ENCODE peak calls at places on chromosomes 6 and 20, in four cellular contexts. One of them, this sample, is unnamed.

GRCh38 chr20:37179671-37180524 is 550 bp upstream of the MROH8 start:
- DNase-seq in Peyer's patch: no peak
- DNase-seq in H54: no peak
- DNase-seq in heart left ventricle: no peak
- DNase-seq in this sample: no peak

GRCh38 chr6:148002067-148002466 is 340.6 kb upstream of the SASH1 start:
- DNase-seq in Peyer's patch: no peak
- DNase-seq in H54: no peak
- DNase-seq in heart left ventricle: no peak
- DNase-seq in this sample: no peak

GRCh38 chr6:49052901-49053300 is 410.2 kb downstream of the MMUT start:
- DNase-seq in Peyer's patch: no peak
- DNase-seq in H54: no peak
- DNase-seq in heart left ventricle: no peak
- DNase-seq in this sample: no peak

GRCh38 chr6:30685157-30685976 is 1.1 kb downstream of the PPP1R18 start:
- DNase-seq in Peyer's patch: no peak
- DNase-seq in H54: no peak
- DNase-seq in heart left ventricle: peak
- DNase-seq in this sample: no peak

GRCh38 chr6:90284745-90285481 is 11.7 kb downstream of the BACH2 start:
- DNase-seq in Peyer's patch: no peak
- DNase-seq in H54: no peak
- DNase-seq in heart left ventricle: no peak
- DNase-seq in this sample: no peak

GRCh38 chr6:24517659-24518538 is 23.1 kb downstream of the ALDH5A1 start:
- DNase-seq in Peyer's patch: no peak
- DNase-seq in H54: no peak
- DNase-seq in heart left ventricle: no peak
- DNase-seq in this sample: no peak

GRCh38 chr6:125812394-125813231 is 21.9 kb downstream of the NCOA7 start:
- DNase-seq in Peyer's patch: no peak
- DNase-seq in H54: peak
- DNase-seq in heart left ventricle: no peak
- DNase-seq in this sample: no peak

GRCh38 chr6:151998784-151999183 is 191.3 kb downstream of the ESR1 start:
- DNase-seq in Peyer's patch: no peak
- DNase-seq in H54: no peak
- DNase-seq in heart left ventricle: no peak
- DNase-seq in this sample: no peak

GRCh38 chr6:15443119-15443518 is 197.2 kb downstream of the JARID2 start:
- DNase-seq in Peyer's patch: no peak
- DNase-seq in H54: peak
- DNase-seq in heart left ventricle: no peak
- DNase-seq in this sample: no peak

GRCh38 chr6:13673825-13674444 is 37.7 kb downstream of the RANBP9 start:
- DNase-seq in Peyer's patch: no peak
- DNase-seq in H54: no peak
- DNase-seq in heart left ventricle: no peak
- DNase-seq in this sample: no peak

GRCh38 chr6:41780623-41781301 is at the start of gene PRICKLE4:
- DNase-seq in Peyer's patch: peak
- DNase-seq in H54: peak
- DNase-seq in heart left ventricle: peak
- DNase-seq in this sample: peak

GRCh38 chr6:168916576-168917207 is 337.0 kb downstream of the THBS2 start:
- DNase-seq in Peyer's patch: no peak
- DNase-seq in H54: no peak
- DNase-seq in heart left ventricle: no peak
- DNase-seq in this sample: peak

GRCh38 chr6:157873735-157874344 is 50.8 kb downstream of the SNX9 start:
- DNase-seq in Peyer's patch: peak
- DNase-seq in H54: peak
- DNase-seq in heart left ventricle: peak
- DNase-seq in this sample: peak

GRCh38 chr20:37385176-37385575 is 39.2 kb downstream of the SRC start:
- DNase-seq in Peyer's patch: peak
- DNase-seq in H54: no peak
- DNase-seq in heart left ventricle: no peak
- DNase-seq in this sample: no peak

GRCh38 chr20:23193985-23194384 is 107.9 kb upstream of the CD93 start:
- DNase-seq in Peyer's patch: no peak
- DNase-seq in H54: no peak
- DNase-seq in heart left ventricle: no peak
- DNase-seq in this sample: no peak

GRCh38 chr6:75115501-75115900 is 90.4 kb downstream of the COL12A1 start:
- DNase-seq in Peyer's patch: no peak
- DNase-seq in H54: no peak
- DNase-seq in heart left ventricle: no peak
- DNase-seq in this sample: no peak

GRCh38 chr20:31718952-31719643 is 3.6 kb downstream of the BCL2L1 start:
- DNase-seq in Peyer's patch: no peak
- DNase-seq in H54: no peak
- DNase-seq in heart left ventricle: no peak
- DNase-seq in this sample: peak

GRCh38 chr6:132648356-132648755 is 10.6 kb downstream of the TAAR1 start:
- DNase-seq in Peyer's patch: no peak
- DNase-seq in H54: no peak
- DNase-seq in heart left ventricle: no peak
- DNase-seq in this sample: no peak

GRCh38 chr6:22664968-22665367 is 95.6 kb downstream of the HDGFL1 start:
- DNase-seq in Peyer's patch: no peak
- DNase-seq in H54: no peak
- DNase-seq in heart left ventricle: no peak
- DNase-seq in this sample: no peak

GRCh38 chr6:6781172-6781876 is 192.8 kb downstream of the LY86 start:
- DNase-seq in Peyer's patch: no peak
- DNase-seq in H54: peak
- DNase-seq in heart left ventricle: no peak
- DNase-seq in this sample: peak

GRCh38 chr6:161378115-161378514 is 104.3 kb upstream of the AGPAT4 start:
- DNase-seq in Peyer's patch: no peak
- DNase-seq in H54: no peak
- DNase-seq in heart left ventricle: no peak
- DNase-seq in this sample: no peak

GRCh38 chr6:110873981-110874879 is at the start of gene AMD1:
- DNase-seq in Peyer's patch: peak
- DNase-seq in H54: peak
- DNase-seq in heart left ventricle: peak
- DNase-seq in this sample: peak
- TF ChIP-seq POLR2A in Peyer's patch: peak
- TF ChIP-seq POLR2A in H54: peak
- TF ChIP-seq POLR2A in heart left ventricle: peak
- TF ChIP-seq POLR2A in this sample: peak

GRCh38 chr20:47271216-47271615 is 85.3 kb downstream of the ZMYND8 start:
- DNase-seq in Peyer's patch: no peak
- DNase-seq in H54: no peak
- DNase-seq in heart left ventricle: no peak
- DNase-seq in this sample: no peak
- TF ChIP-seq POLR2A in Peyer's patch: no peak
- TF ChIP-seq POLR2A in H54: no peak
- TF ChIP-seq POLR2A in heart left ventricle: no peak
- TF ChIP-seq POLR2A in this sample: no peak

GRCh38 chr20:10433014-10433622 is 904 bp downstream of the MKKS start:
- DNase-seq in Peyer's patch: no peak
- DNase-seq in H54: no peak
- DNase-seq in heart left ventricle: peak
- DNase-seq in this sample: peak

GRCh38 chr20:10434467-10434831 is 427 bp upstream of the MKKS start:
- DNase-seq in Peyer's patch: peak
- DNase-seq in H54: peak
- DNase-seq in heart left ventricle: peak
- DNase-seq in this sample: peak

GRCh38 chr20:10434832-10435812 is at the start of gene SLX4IP:
- DNase-seq in Peyer's patch: peak
- DNase-seq in H54: peak
- DNase-seq in heart left ventricle: peak
- DNase-seq in this sample: peak

GRCh38 chr20:10432079-10432478 is 1.9 kb downstream of the MKKS start:
- DNase-seq in Peyer's patch: no peak
- DNase-seq in H54: no peak
- DNase-seq in heart left ventricle: no peak
- DNase-seq in this sample: no peak

DNA sequence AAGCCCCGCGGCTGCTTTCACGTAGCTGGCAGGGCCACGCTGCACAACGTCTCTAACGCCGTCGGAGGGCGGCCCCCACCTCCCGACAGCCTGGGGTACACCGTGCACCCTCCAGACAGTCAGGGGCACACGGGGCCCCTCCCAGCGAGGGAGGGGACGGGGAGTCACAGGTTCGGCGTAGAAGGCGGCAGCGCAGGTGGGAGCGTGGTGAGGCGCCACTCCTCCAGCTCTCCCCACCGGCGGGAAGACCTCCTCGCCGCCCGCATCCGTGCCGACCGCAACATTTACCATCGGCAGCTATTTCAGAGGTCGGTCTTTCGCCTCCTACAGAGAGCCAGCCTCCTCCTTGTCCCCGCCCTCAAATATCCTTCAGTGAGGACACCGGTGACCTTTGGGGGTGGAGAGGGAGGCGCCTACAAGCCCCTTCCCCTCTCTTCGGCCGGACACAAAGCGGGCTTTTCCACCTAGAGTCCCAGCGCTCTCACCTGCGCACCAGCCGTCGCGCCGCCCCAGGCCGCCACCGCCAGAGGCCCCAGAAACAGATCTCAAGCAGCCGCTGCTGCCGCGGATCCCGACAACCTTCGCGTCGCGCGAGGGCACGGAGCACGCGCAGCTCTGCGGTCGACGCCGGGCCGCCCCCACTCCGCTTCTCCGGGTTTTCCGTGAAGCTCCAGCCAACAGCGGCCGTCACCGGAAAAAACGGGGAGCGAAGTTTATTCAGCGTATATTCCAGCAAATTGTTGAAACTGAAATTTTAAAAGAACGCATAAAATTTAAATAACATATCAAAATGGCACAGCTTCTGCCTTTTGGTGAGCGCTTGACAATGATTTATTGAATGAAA is at the start of gene MKKS:
- DNase-seq in Peyer's patch: peak
- DNase-seq in H54: peak
- DNase-seq in heart left ventricle: peak
- DNase-seq in this sample: peak
- TF ChIP-seq POLR2A in Peyer's patch: peak
- TF ChIP-seq POLR2A in H54: peak
- TF ChIP-seq POLR2A in heart left ventricle: no peak
- TF ChIP-seq POLR2A in this sample: peak

GRCh38 chr6:88964509-88964908 is 1.1 kb upstream of the RNGTT start:
- DNase-seq in Peyer's patch: no peak
- DNase-seq in H54: no peak
- DNase-seq in heart left ventricle: no peak
- DNase-seq in this sample: no peak
- TF ChIP-seq POLR2A in Peyer's patch: no peak
- TF ChIP-seq POLR2A in H54: no peak
- TF ChIP-seq POLR2A in heart left ventricle: no peak
- TF ChIP-seq POLR2A in this sample: no peak

GRCh38 chr20:57404419-57405072 is 13.3 kb downstream of the RBM38 start:
- DNase-seq in Peyer's patch: no peak
- DNase-seq in H54: no peak
- DNase-seq in heart left ventricle: peak
- DNase-seq in this sample: no peak
- TF ChIP-seq POLR2A in Peyer's patch: no peak
- TF ChIP-seq POLR2A in H54: no peak
- TF ChIP-seq POLR2A in heart left ventricle: no peak
- TF ChIP-seq POLR2A in this sample: no peak